ENCODE peak calls at places on chromosomes 7 and 10, in seven cellular contexts. B, U, O, H, S, A and P are unnamed samples.
A peak's percentile ranks its signal among the peaks of the same experiment; 100 is the strongest.

GRCh38 chr10:101840741-101841453 is 2.7 kb downstream of the KCNIP2 start:
- DNase-seq in B (peak; percentile 85), U (peak; percentile 62), O (no peak), H (peak; percentile 96), S (peak; percentile 72), A (peak; percentile 75), P (no peak)

GRCh38 chr10:69004821-69005220 is 16.2 kb downstream of the KIFBP start:
- DNase-seq in B (peak; percentile 61), U (peak; percentile 17), O (no peak), H (peak; percentile 49), S (peak; percentile 18), A (no peak), P (no peak)

GRCh38 chr7:47724335-47724982 is 142.5 kb upstream of the TNS3 start:
- DNase-seq in B (peak; percentile 74), U (peak; percentile 83), O (no peak), H (peak; percentile 53), S (no peak), A (no peak), P (no peak)

GRCh38 chr10:98608417-98608816 is 161.7 kb upstream of the HPS1 start:
- DNase-seq in B (no peak), U (no peak), O (no peak), H (peak; percentile 14), S (no peak), A (no peak), P (no peak)

GRCh38 chr10:127117125-127117524 is 79.3 kb downstream of the INSYN2A start:
- DNase-seq in B (peak; percentile 60), U (peak; percentile 12), O (no peak), H (peak; percentile 72), S (no peak), A (peak; percentile 35), P (no peak)

GRCh38 chr10:13634207-13634606 is 47.4 kb downstream of the PRPF18 start:
- DNase-seq in B (no peak), U (no peak), O (no peak), H (no peak), S (no peak), A (no peak), P (no peak)

GRCh38 chr7:68967598-68967997 is 630.7 kb upstream of the AUTS2 start:
- DNase-seq in B (no peak), U (no peak), O (no peak), H (no peak), S (no peak), A (no peak), P (no peak)

GRCh38 chr7:44258865-44259546 is 58.2 kb downstream of the YKT6 start:
- DNase-seq in B (no peak), U (no peak), O (no peak), H (no peak), S (no peak), A (no peak), P (no peak)

GRCh38 chr10:120600871-120601644 is 144.0 kb downstream of the PLPP4 start:
- DNase-seq in B (peak; percentile 47), U (no peak), O (no peak), H (peak; percentile 66), S (no peak), A (peak; percentile 17), P (no peak)

GRCh38 chr10:44973323-44974081 is 5.1 kb downstream of the DEPP1 start:
- DNase-seq in B (peak; percentile 59), U (no peak), O (no peak), H (peak; percentile 64), S (no peak), A (no peak), P (no peak)

GRCh38 chr7:64890761-64891666 is 12.1 kb upstream of the ZNF273 start:
- DNase-seq in B (no peak), U (no peak), O (no peak), H (no peak), S (no peak), A (no peak), P (no peak)

GRCh38 chr7:1348836-1349335 is 110.4 kb downstream of the MICALL2 start:
- DNase-seq in B (no peak), U (no peak), O (no peak), H (no peak), S (no peak), A (no peak), P (no peak)

GRCh38 chr7:47310020-47310419 is 271.9 kb downstream of the TNS3 start:
- DNase-seq in B (no peak), U (no peak), O (no peak), H (no peak), S (no peak), A (no peak), P (no peak)

GRCh38 chr10:63456437-63457210 is 9.2 kb downstream of the JMJD1C start:
- DNase-seq in B (no peak), U (no peak), O (no peak), H (no peak), S (no peak), A (no peak), P (no peak)

GRCh38 chr7:15755061-15755460 is 68.6 kb upstream of the MEOX2 start:
- DNase-seq in B (no peak), U (no peak), O (no peak), H (no peak), S (no peak), A (no peak), P (no peak)

GRCh38 chr10:52215745-52216361 is 98.2 kb upstream of the DKK1 start:
- DNase-seq in B (peak; percentile 79), U (peak; percentile 65), O (peak; percentile 32), H (peak; percentile 79), S (peak; percentile 60), A (peak; percentile 44), P (peak; percentile 40)

DNA sequence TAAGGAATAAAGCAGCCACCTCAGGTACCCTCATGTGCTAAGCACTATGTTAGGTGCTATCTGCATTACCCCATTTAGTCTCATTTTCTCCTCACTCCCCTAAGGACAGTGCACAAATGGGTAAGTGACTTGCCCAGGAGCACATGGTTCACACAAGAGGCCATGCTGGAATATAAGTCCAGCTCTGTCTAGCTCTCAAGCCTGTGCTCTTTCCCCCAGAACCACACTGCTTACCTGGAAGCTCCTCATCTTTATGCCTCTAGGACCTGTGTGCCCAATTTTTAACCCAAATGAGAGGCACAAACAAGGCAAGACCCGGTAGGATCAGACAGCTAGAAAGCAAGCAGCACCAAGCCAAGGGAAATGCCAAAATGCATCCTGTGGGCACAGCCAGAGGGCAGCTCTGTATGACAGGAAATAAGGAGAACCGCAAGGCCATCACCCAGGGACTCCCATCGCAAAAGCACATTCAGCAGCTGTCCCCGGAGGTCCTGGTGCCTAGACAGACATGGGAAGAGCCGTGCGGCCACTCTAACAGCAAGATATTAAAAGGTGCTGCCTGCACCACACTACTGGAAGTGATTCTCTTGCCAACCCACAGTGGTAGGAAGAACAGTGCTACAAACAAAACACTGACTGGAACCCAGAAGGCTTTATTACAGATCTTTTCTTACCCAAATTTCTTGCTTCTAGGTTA is 88.1 kb downstream of the GSAP start:
- DNase-seq in B (peak; percentile 40), U (no peak), O (no peak), H (no peak), S (no peak), A (no peak), P (no peak)
- H3K27ac ChIP-seq in B (peak overlapping the region; percentile 60), U (no peak overlapping the region), O (no peak overlapping the region), H (no peak overlapping the region), S (no peak overlapping the region), A (no peak overlapping the region), P (no peak overlapping the region)

DNA sequence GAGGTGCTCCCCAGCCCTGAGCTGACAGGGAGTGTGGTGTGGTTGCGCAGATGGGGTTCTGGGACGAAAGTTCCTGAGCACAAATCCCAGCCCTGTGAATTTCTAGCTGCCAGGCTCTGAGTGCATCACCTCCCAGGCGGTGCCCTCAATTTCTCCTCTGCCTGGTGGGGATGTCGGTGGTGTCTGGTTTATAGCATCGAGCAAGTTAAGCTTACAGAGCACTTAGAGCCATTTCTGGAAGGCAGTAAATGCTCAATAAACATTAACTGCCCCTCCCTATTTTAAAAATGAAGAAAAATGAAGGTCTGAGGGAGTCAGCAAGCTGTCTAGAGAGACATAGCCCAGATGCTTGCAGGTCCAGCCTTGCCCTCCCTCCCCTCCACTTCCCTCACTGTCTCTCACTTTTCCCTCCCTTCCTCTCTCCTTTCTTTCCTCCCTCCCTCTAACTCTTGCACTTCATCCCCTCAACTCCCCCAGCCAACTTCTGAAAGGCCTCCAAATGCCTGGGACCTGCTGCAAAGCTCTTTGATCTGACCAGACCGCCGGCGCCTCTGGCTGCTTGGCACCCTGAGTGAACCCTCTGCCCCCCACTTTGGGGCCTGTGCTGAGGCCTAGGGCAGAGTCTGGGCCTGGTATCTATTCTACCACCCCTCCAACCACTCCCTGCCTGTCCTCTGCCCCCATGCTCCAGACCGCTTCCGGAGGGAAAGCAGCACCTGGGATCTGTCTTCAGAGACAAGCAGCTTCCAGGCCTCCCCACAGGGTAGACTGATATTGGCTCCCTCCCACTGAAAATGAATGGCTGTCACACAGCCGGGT is 438.3 kb downstream of the RPS24 start:
- DNase-seq in B (no peak), U (peak; percentile 95), O (no peak), H (no peak), S (no peak), A (no peak), P (no peak)
- TF ChIP-seq POLR2AphosphoS5 in B (no peak), U (peak; percentile 34), O (no peak), H (no peak), S (no peak), A (no peak), P (no peak)

GRCh38 chr10:61319550-61320256 is 133.5 kb downstream of the TMEM26 start:
- DNase-seq in B (no peak), U (no peak), O (no peak), H (no peak), S (no peak), A (no peak), P (no peak)

GRCh38 chr10:61318429-61318828 is 134.8 kb downstream of the TMEM26 start:
- DNase-seq in B (no peak), U (no peak), O (no peak), H (no peak), S (no peak), A (no peak), P (no peak)

GRCh38 chr10:61320257-61320587 is 133.0 kb downstream of the TMEM26 start:
- DNase-seq in B (no peak), U (no peak), O (no peak), H (no peak), S (no peak), A (no peak), P (no peak)

GRCh38 chr10:61314273-61314672 is 138.9 kb downstream of the TMEM26 start:
- DNase-seq in B (no peak), U (no peak), O (no peak), H (no peak), S (no peak), A (no peak), P (no peak)

GRCh38 chr10:61316866-61317265 is 136.3 kb downstream of the TMEM26 start:
- DNase-seq in B (no peak), U (no peak), O (no peak), H (no peak), S (no peak), A (no peak), P (no peak)
- TF ChIP-seq EZH2 in B (no peak), U (no peak), O (no peak), H (no peak), S (no peak), A (no peak), P (no peak)

DNA sequence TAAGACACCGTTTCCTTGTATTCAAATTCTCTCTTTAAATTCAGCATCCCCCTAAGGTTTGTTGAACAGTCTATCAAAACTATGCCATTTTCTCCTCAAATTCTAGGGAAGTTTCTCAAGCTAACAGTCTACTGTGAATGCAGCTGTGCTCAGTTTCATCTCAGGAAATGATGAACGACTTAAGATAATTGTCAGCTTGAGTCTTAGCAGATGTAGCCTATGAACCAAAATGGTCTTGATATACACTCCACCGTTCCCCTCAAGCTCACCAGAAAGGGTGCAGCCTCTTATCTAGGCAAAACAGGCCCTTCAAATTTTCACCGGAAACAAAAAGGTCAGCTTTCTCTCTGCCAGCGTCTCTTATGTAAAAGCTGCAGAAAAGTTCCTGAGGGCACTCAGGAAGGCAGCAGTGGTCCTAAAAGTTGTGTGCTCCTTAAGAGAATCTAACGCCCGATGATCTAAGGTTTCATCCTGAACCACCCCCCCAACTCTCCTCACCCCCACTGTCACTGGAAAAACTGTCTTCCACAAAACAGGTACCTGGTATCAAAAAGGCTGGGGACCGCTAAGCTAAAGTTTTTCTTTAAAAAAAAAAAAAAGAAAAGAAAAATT is 2.1 kb downstream of the DNAJC9 start:
- DNase-seq in B (peak; percentile 14), U (no peak), O (no peak), H (no peak), S (no peak), A (peak; percentile 50), P (no peak)
- H3K27ac ChIP-seq in B (no peak overlapping the region), U (no peak overlapping the region), O (peak overlapping the region; percentile 30), H (no peak overlapping the region), S (no peak overlapping the region), A (peak overlapping the region; percentile 95), P (no peak overlapping the region)